ENCODE peak calls at places on chromosomes 6 and 20, in eight cellular contexts. N, R, H, X, G, C, Y and T are unnamed samples.
A peak's percentile ranks its signal among the peaks of the same experiment; 100 is the strongest.

GRCh38 chr20:8132632-8133587 is 844 bp downstream of the PLCB1 start:
- DNase-seq in G (peak; percentile 50), C (peak; percentile 22), H (no peak), Y (no peak), R (no peak), N (no peak), X (peak; percentile 33), T (no peak)

GRCh38 chr6:75815756-75816155 is 66.7 kb downstream of the MYO6 start:
- DNase-seq in G (no peak), H (no peak), C (no peak), N (no peak), Y (no peak), R (no peak), X (no peak), T (no peak)

GRCh38 chr6:136201735-136202134 is 48.4 kb downstream of the MTFR2 start:
- DNase-seq in R (no peak), N (no peak), Y (no peak), X (peak; percentile 18), H (peak; percentile 23), G (no peak), C (peak; percentile 53), T (no peak)

GRCh38 chr20:33910056-33910455 is 83.7 kb upstream of the RALY start:
- DNase-seq in H (peak; percentile 63), N (no peak), C (peak; percentile 78), X (no peak), Y (no peak), R (no peak), G (no peak), T (no peak)

GRCh38 chr6:98047881-98048280 is 764.9 kb upstream of the MMS22L start:
- DNase-seq in Y (no peak), H (no peak), N (no peak), R (no peak), C (no peak), G (no peak), X (no peak), T (no peak)

GRCh38 chr20:44544178-44544719 is 22.4 kb upstream of the SERINC3 start:
- DNase-seq in C (no peak), G (no peak), R (no peak), N (no peak), H (no peak), Y (no peak), X (no peak), T (no peak)

GRCh38 chr6:169393753-169394152 is 140.1 kb upstream of the THBS2 start:
- DNase-seq in X (no peak), R (no peak), H (no peak), G (no peak), C (no peak), N (no peak), Y (no peak), T (no peak)

GRCh38 chr6:106370639-106371038 is 10.1 kb downstream of the CRYBG1 start:
- DNase-seq in H (no peak), C (no peak), Y (no peak), R (no peak), X (no peak), N (no peak), G (no peak), T (no peak)

GRCh38 chr6:36890264-36890663 is 4.5 kb downstream of the C6orf89 start:
- DNase-seq in X (no peak), H (no peak), C (no peak), Y (no peak), N (no peak), G (no peak), R (no peak), T (no peak)

GRCh38 chr6:144467153-144467762 is 182.1 kb downstream of the UTRN start:
- DNase-seq in C (no peak), N (no peak), H (no peak), X (no peak), G (no peak), R (no peak), Y (no peak), T (no peak)

GRCh38 chr6:130453230-130453629 is 87.4 kb downstream of the TMEM200A start:
- DNase-seq in G (no peak), C (peak; percentile 85), H (peak; percentile 82), X (peak; percentile 5), Y (no peak), R (peak; percentile 45), N (no peak), T (no peak)

GRCh38 chr20:1943267-1944002 is 48.2 kb downstream of the SIRPA start:
- DNase-seq in H (no peak), R (no peak), N (no peak), X (no peak), C (no peak), G (no peak), Y (no peak), T (no peak)

GRCh38 chr6:169539176-169539897 is 162.5 kb downstream of the WDR27 start:
- DNase-seq in Y (no peak), X (no peak), C (peak; percentile 74), N (no peak), G (no peak), H (peak; percentile 44), R (no peak), T (no peak)

GRCh38 chr20:59948828-59949720 is 8.9 kb downstream of the FAM217B start:
- DNase-seq in H (peak; percentile 63), R (peak; percentile 31), G (peak; percentile 60), Y (peak; percentile 45), X (peak; percentile 57), N (no peak), C (peak; percentile 66), T (peak; percentile 14)

GRCh38 chr6:154474636-154475428 is 35.7 kb downstream of the CNKSR3 start:
- DNase-seq in R (peak; percentile 56), Y (no peak), G (no peak), X (peak; percentile 24), H (peak; percentile 81), N (no peak), C (peak; percentile 70), T (no peak)

GRCh38 chr6:36946526-36946925 is 8.0 kb upstream of the PI16 start:
- DNase-seq in N (no peak), X (no peak), C (no peak), H (no peak), Y (no peak), G (no peak), R (no peak), T (no peak)

GRCh38 chr20:47843886-47844567 is 58.7 kb upstream of the SULF2 start:
- DNase-seq in G (no peak), N (no peak), C (no peak), Y (no peak), R (no peak), X (peak; percentile 14), H (no peak), T (no peak)

GRCh38 chr20:57904706-57905105 is 194.9 kb upstream of the PMEPA1 start:
- DNase-seq in Y (no peak), R (no peak), C (peak; percentile 11), G (no peak), H (no peak), X (no peak), N (no peak), T (no peak)

GRCh38 chr6:125839471-125839870 is 48.7 kb downstream of the NCOA7 start:
- DNase-seq in X (no peak), R (no peak), N (no peak), G (no peak), Y (no peak), C (peak; percentile 16), H (no peak), T (no peak)

GRCh38 chr20:7772376-7772775 is 167.9 kb downstream of the HAO1 start:
- DNase-seq in H (peak; percentile 42), C (peak; percentile 58), X (peak; percentile 6), Y (peak; percentile 32), N (no peak), G (no peak), R (no peak), T (no peak)

GRCh38 chr20:24743641-24744040 is 205.4 kb upstream of the CST7 start:
- DNase-seq in R (no peak), Y (no peak), N (no peak), X (no peak), H (no peak), G (no peak), C (no peak), T (no peak)

GRCh38 chr20:1491281-1491840 is at the start of gene SIRPB2:
- DNase-seq in R (no peak), N (no peak), G (no peak), X (no peak), C (no peak), Y (no peak), H (no peak), T (no peak)

GRCh38 chr6:43916924-43917877 is 147.2 kb downstream of the VEGFA start:
- DNase-seq in N (no peak), C (peak; percentile 77), G (no peak), Y (no peak), R (peak; percentile 88), H (no peak), X (no peak), T (no peak)

GRCh38 chr6:128507337-128508310 is 12.8 kb downstream of the PTPRK start:
- DNase-seq in G (no peak), H (peak; percentile 76), Y (no peak), R (no peak), N (no peak), X (peak; percentile 47), C (peak; percentile 61), T (no peak)

GRCh38 chr20:22386300-22386623 is 198.1 kb downstream of the FOXA2 start:
- DNase-seq in C (no peak), R (no peak), G (no peak), H (no peak), N (no peak), X (no peak), Y (no peak), T (no peak)

GRCh38 chr6:9056556-9056955 is 621.2 kb upstream of the SLC35B3 start:
- DNase-seq in C (no peak), X (no peak), R (no peak), N (no peak), G (no peak), H (no peak), Y (no peak), T (no peak)
- TF ChIP-seq CTCF in C (no peak), X (no peak), R (no peak), N (no peak), G (no peak), H (no peak), Y (no peak), T (no peak)

GRCh38 chr6:139149383-139149782 is 14.5 kb downstream of the HECA start:
- DNase-seq in C (peak; percentile 20), N (no peak), X (no peak), Y (no peak), H (peak; percentile 48), G (no peak), R (no peak), T (no peak)
- TF ChIP-seq CTCF in C (no peak), N (no peak), X (no peak), Y (no peak), H (no peak), G (no peak), R (no peak), T (no peak)

DNA sequence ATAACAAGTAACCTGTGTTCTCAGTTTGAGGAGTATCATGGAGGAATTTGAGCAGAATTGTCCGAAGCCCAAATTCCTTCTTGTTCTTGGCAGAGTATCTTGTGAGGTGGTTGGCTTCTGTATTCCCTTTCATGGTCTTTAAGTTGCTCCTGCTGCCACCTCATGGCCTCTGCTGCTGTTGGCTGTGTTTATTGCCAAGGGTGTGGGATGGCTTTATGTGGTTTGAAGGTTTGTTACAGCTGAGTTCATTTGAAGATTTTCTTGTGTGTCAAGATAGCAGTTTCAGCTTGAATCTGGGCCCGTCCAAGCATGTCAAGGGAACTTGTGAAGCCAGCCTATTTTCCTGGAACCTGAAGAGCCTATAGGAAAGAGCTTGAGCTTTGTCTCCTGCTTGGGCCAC is 20.2 kb upstream of the TTK start:
- DNase-seq in Y (no peak), N (no peak), G (no peak), H (peak; percentile 64), C (peak; percentile 16), X (peak; percentile 8), R (no peak), T (no peak)
- TF ChIP-seq CTCF in Y (no peak), N (peak; percentile 13), G (no peak), H (peak; percentile 10), C (no peak), X (no peak), R (no peak), T (no peak)

GRCh38 chr20:62409935-62410741 is 3.1 kb upstream of the CABLES2 start:
- DNase-seq in N (no peak), C (peak; percentile 26), R (no peak), G (peak; percentile 80), H (peak; percentile 3), X (peak; percentile 51), Y (no peak), T (peak; percentile 65)
- TF ChIP-seq CTCF in N (no peak), C (peak; percentile 77), R (peak; percentile 51), G (peak; percentile 59), H (peak; percentile 66), X (peak; percentile 61), Y (peak; percentile 56), T (peak; percentile 68)